ENCODE peak calls at places on chromosomes 7 and 10, in six cellular contexts. One of them, this sample, is unnamed. For H3K9me3 and H3K4me1, the result is how much of the 10 kb centered on the place peaks cover.

GRCh38 chr10:119667562-119668328 is 16.6 kb downstream of the BAG3 start:
- DNase-seq in transverse colon: peak
- DNase-seq in adrenal gland: peak
- DNase-seq in K562: no peak
- DNase-seq in heart left ventricle: peak
- DNase-seq in breast epithelium: peak
- DNase-seq in this sample: peak

GRCh38 chr7:19215421-19215820 is 70.2 kb upstream of the FERD3L start:
- DNase-seq in adrenal gland: no peak
- DNase-seq in breast epithelium: no peak
- DNase-seq in heart left ventricle: no peak
- DNase-seq in transverse colon: no peak
- DNase-seq in K562: no peak
- DNase-seq in this sample: no peak

GRCh38 chr7:24432677-24433076 is 140.6 kb upstream of the PALS2 start:
- DNase-seq in K562: no peak
- DNase-seq in transverse colon: no peak
- DNase-seq in breast epithelium: no peak
- DNase-seq in adrenal gland: no peak
- DNase-seq in heart left ventricle: no peak
- DNase-seq in this sample: no peak

GRCh38 chr10:33893502-33893901 is 559.0 kb upstream of the NRP1 start:
- DNase-seq in transverse colon: no peak
- DNase-seq in breast epithelium: no peak
- DNase-seq in adrenal gland: no peak
- DNase-seq in K562: no peak
- DNase-seq in heart left ventricle: no peak
- DNase-seq in this sample: no peak

GRCh38 chr7:14639801-14640200 is 262.8 kb downstream of the DGKB start:
- DNase-seq in heart left ventricle: no peak
- DNase-seq in breast epithelium: no peak
- DNase-seq in transverse colon: no peak
- DNase-seq in adrenal gland: no peak
- DNase-seq in K562: no peak
- DNase-seq in this sample: no peak

GRCh38 chr10:125060851-125061556 is 99.4 kb downstream of the CTBP2 start:
- DNase-seq in adrenal gland: peak
- DNase-seq in transverse colon: peak
- DNase-seq in heart left ventricle: peak
- DNase-seq in K562: peak
- DNase-seq in breast epithelium: peak
- DNase-seq in this sample: peak

GRCh38 chr7:24576171-24577052 is 3.2 kb downstream of the PALS2 start:
- DNase-seq in transverse colon: no peak
- DNase-seq in breast epithelium: no peak
- DNase-seq in K562: peak
- DNase-seq in heart left ventricle: peak
- DNase-seq in adrenal gland: no peak
- DNase-seq in this sample: peak

GRCh38 chr7:94580601-94581000 is 71.0 kb downstream of the CASD1 start:
- DNase-seq in heart left ventricle: no peak
- DNase-seq in adrenal gland: no peak
- DNase-seq in K562: no peak
- DNase-seq in breast epithelium: no peak
- DNase-seq in transverse colon: no peak
- DNase-seq in this sample: no peak

GRCh38 chr7:101140746-101141382 is 13.4 kb upstream of the AP1S1 start:
- DNase-seq in heart left ventricle: no peak
- DNase-seq in transverse colon: no peak
- DNase-seq in breast epithelium: no peak
- DNase-seq in adrenal gland: no peak
- DNase-seq in K562: no peak
- DNase-seq in this sample: no peak

GRCh38 chr7:13981070-13981469 is 8.4 kb downstream of the ETV1 start:
- DNase-seq in breast epithelium: no peak
- DNase-seq in adrenal gland: peak
- DNase-seq in transverse colon: peak
- DNase-seq in K562: peak
- DNase-seq in heart left ventricle: peak
- DNase-seq in this sample: peak

GRCh38 chr7:2038876-2039728 is 193.6 kb downstream of the MAD1L1 start:
- DNase-seq in heart left ventricle: no peak
- DNase-seq in breast epithelium: no peak
- DNase-seq in K562: no peak
- DNase-seq in transverse colon: no peak
- DNase-seq in adrenal gland: no peak
- DNase-seq in this sample: peak

GRCh38 chr7:7335215-7335614 is 152.9 kb downstream of the C1GALT1 start:
- DNase-seq in breast epithelium: no peak
- DNase-seq in K562: no peak
- DNase-seq in adrenal gland: no peak
- DNase-seq in heart left ventricle: no peak
- DNase-seq in transverse colon: no peak
- DNase-seq in this sample: no peak

GRCh38 chr7:131346885-131347592 is 19.4 kb downstream of the MKLN1 start:
- DNase-seq in adrenal gland: no peak
- DNase-seq in heart left ventricle: no peak
- DNase-seq in breast epithelium: no peak
- DNase-seq in transverse colon: no peak
- DNase-seq in K562: no peak
- DNase-seq in this sample: no peak

GRCh38 chr10:119208553-119208940 is 1.2 kb downstream of the GRK5 start:
- DNase-seq in breast epithelium: no peak
- DNase-seq in K562: no peak
- DNase-seq in transverse colon: no peak
- DNase-seq in heart left ventricle: no peak
- DNase-seq in adrenal gland: no peak
- DNase-seq in this sample: no peak

GRCh38 chr7:148334959-148335577 is 255.5 kb upstream of the C7orf33 start:
- DNase-seq in adrenal gland: no peak
- DNase-seq in K562: no peak
- DNase-seq in breast epithelium: no peak
- DNase-seq in transverse colon: no peak
- DNase-seq in heart left ventricle: no peak
- DNase-seq in this sample: no peak

GRCh38 chr7:21603477-21603876 is 60.6 kb downstream of the DNAH11 start:
- DNase-seq in heart left ventricle: no peak
- DNase-seq in breast epithelium: no peak
- DNase-seq in K562: no peak
- DNase-seq in adrenal gland: no peak
- DNase-seq in transverse colon: no peak
- DNase-seq in this sample: no peak

GRCh38 chr7:78912781-78913180 is 540.7 kb downstream of the MAGI2 start:
- DNase-seq in adrenal gland: no peak
- DNase-seq in heart left ventricle: no peak
- DNase-seq in breast epithelium: no peak
- DNase-seq in K562: no peak
- DNase-seq in transverse colon: no peak
- DNase-seq in this sample: no peak

GRCh38 chr10:1382711-1383110 is 326.5 kb downstream of the WDR37 start:
- DNase-seq in K562: no peak
- DNase-seq in adrenal gland: peak
- DNase-seq in transverse colon: no peak
- DNase-seq in heart left ventricle: no peak
- DNase-seq in breast epithelium: peak
- DNase-seq in this sample: no peak

GRCh38 chr10:70672993-70673928 is 955 bp downstream of the ADAMTS14 start:
- DNase-seq in transverse colon: no peak
- DNase-seq in adrenal gland: peak
- DNase-seq in heart left ventricle: peak
- DNase-seq in K562: no peak
- DNase-seq in breast epithelium: no peak
- DNase-seq in this sample: no peak

GRCh38 chr7:85341973-85342372 is 155.1 kb upstream of the SEMA3D start:
- DNase-seq in transverse colon: no peak
- DNase-seq in heart left ventricle: no peak
- DNase-seq in adrenal gland: no peak
- DNase-seq in K562: no peak
- DNase-seq in breast epithelium: no peak
- DNase-seq in this sample: no peak

GRCh38 chr7:96217147-96217546 is 104.8 kb downstream of the SLC25A13 start:
- DNase-seq in breast epithelium: no peak
- DNase-seq in transverse colon: no peak
- DNase-seq in adrenal gland: no peak
- DNase-seq in heart left ventricle: no peak
- DNase-seq in K562: no peak
- DNase-seq in this sample: no peak

GRCh38 chr10:72328829-72329204 is 25.9 kb downstream of the DNAJB12 start:
- DNase-seq in heart left ventricle: no peak
- DNase-seq in transverse colon: no peak
- DNase-seq in breast epithelium: no peak
- DNase-seq in adrenal gland: no peak
- DNase-seq in K562: no peak
- DNase-seq in this sample: no peak

GRCh38 chr10:25725917-25726716 is 207.9 kb upstream of the MYO3A start:
- DNase-seq in transverse colon: no peak
- DNase-seq in heart left ventricle: peak
- DNase-seq in adrenal gland: peak
- DNase-seq in K562: peak
- DNase-seq in breast epithelium: no peak
- DNase-seq in this sample: peak

DNA sequence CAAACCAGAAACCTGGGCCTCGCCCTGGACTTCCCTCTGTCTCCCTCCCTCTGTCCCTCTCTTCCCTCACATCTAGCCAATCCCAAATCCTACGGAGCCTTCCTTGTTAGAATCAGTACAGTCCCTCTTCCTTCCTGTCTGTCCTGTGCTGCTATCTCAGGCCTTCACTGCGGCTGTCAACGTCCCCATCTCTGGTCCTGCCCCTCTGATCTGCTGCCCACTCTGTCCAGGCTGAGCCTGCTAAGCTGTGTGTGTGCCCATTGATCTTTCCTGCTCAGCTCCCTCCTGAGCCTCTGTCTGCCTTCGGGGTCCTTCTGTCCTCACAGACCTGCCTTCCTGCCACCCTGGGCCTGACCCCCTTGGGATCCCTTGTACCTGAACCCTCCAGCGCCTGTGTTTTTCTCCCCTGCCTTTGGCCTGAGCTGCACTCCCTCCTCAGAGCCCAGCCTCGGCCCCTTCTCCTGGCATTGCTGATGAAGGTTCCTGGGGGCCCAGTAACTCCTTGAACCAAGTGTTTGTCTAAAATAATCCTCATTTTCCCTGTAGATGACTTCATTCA is 182.1 kb upstream of the SHH start:
- DNase-seq in breast epithelium: peak
- DNase-seq in transverse colon: no peak
- DNase-seq in K562: no peak
- DNase-seq in adrenal gland: peak
- DNase-seq in heart left ventricle: no peak
- DNase-seq in this sample: no peak
- H3K9me3 ChIP-seq in breast epithelium: under half
- H3K9me3 ChIP-seq in transverse colon: under half
- H3K9me3 ChIP-seq in K562: under half
- H3K9me3 ChIP-seq in adrenal gland: under half
- H3K9me3 ChIP-seq in heart left ventricle: under half
- H3K9me3 ChIP-seq in this sample: under half

DNA sequence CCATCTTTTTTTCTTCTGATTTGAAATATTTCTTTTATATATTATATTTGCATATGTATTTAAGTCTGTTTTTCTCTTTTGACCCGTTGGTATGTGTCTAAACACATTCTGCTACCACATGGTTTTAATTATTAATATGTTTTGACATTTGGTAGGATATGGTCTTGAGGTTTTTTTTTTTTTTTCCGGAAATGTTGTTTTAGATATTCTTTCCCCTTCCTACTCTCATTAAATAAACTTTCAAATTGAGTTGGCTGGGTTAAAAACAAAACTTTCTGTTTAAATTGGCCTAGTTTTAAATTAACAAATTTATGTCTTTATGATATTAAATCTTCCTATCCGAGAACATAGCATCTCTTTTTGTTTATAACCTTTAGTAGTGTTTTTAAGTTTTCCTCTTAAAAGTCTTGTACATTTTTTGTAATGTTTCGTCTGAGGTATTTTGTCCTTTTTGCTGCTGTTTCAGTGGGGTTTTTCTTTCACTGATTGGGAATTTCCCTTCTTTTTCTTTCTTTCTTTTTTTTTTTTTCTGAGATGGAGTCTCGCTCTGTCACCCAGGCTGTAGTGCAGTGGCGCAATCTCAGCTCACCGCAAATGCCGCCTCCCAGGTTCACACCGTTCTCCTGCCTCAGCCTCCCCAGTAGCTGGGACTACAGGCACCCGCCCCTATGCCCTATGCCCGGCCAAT is 25.4 kb downstream of the STAM start:
- DNase-seq in breast epithelium: no peak
- DNase-seq in heart left ventricle: no peak
- DNase-seq in adrenal gland: no peak
- DNase-seq in transverse colon: no peak
- DNase-seq in K562: no peak
- DNase-seq in this sample: no peak
- H3K4me1 ChIP-seq in breast epithelium: under half
- H3K4me1 ChIP-seq in heart left ventricle: under half
- H3K4me1 ChIP-seq in adrenal gland: under half
- H3K4me1 ChIP-seq in transverse colon: under half
- H3K4me1 ChIP-seq in K562: under half
- H3K4me1 ChIP-seq in this sample: under half

DNA sequence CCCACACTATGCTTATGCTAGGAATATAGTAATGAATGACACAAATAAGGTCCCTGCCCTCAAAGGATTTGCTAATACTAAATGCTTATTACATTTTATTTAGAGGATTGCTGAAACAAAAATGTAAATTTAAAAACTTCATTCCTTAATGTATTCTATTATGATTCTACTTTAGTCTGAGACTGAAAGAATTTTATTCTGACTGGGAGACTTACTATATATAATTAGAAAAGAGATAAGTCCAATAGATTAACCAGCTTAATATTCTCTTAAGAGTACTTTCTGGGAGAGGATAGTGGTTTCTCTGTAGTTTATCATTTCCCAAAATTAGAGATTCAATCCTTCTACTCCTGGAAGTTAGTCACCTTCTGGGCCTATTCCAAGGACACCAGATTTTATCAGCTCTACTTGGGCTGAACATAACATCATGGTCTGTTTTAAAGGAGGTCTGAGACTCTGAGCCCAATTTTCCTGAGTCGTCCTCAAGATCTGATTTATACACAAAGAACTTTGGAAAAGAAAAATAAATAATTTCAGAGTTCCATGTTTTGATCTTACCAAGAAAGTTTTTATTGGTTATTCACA is 41.1 kb downstream of the ASZ1 start:
- DNase-seq in breast epithelium: no peak
- DNase-seq in adrenal gland: no peak
- DNase-seq in transverse colon: no peak
- DNase-seq in heart left ventricle: no peak
- DNase-seq in K562: no peak
- DNase-seq in this sample: no peak
- H3K4me3 ChIP-seq in breast epithelium: no peak
- H3K4me3 ChIP-seq in adrenal gland: no peak
- H3K4me3 ChIP-seq in transverse colon: no peak
- H3K4me3 ChIP-seq in heart left ventricle: no peak
- H3K4me3 ChIP-seq in K562: no peak
- H3K4me3 ChIP-seq in this sample: no peak

DNA sequence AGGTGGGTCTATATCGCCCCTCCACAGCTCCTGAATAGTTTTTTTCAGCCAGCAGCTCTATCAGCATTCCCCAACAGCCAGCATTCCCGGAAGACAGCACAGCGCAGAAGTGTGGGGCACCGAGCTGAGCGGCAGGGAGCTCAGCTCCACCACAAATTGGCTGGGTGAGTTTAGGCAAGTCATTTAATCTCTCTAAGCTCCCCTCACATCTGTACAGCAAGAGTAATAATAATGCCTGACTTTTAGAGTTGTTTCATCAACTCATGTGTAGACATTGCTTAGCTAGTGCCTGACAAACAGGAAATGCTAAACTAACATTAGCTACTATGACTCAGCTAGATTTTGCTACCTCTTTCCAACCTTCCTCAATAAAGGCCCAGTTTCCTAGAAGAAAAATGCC is 247.9 kb upstream of the PTN start:
- DNase-seq in adrenal gland: no peak
- DNase-seq in heart left ventricle: no peak
- DNase-seq in K562: no peak
- DNase-seq in transverse colon: no peak
- DNase-seq in breast epithelium: no peak
- DNase-seq in this sample: no peak
- H3K9me3 ChIP-seq in adrenal gland: under half
- H3K9me3 ChIP-seq in heart left ventricle: under half
- H3K9me3 ChIP-seq in K562: under half
- H3K9me3 ChIP-seq in transverse colon: under half
- H3K9me3 ChIP-seq in breast epithelium: under half
- H3K9me3 ChIP-seq in this sample: under half